ENCODE peak calls at places on chromosomes 5 and 9, in eight cellular contexts. D is CD8-positive, alpha-beta T cell; I is choroid plexus epithelial cell; Q is heart right ventricle; E is cardiac muscle cell; S is right atrium auricular region; O is astrocyte of the spinal cord; U is esophagus squamous epithelium. L is an unnamed sample.

GRCh38 chr5:6448622-6449464 is at the start of gene UBE2QL1:
- DNase-seq in D (no peak), I (peak), Q (peak), E (no peak), S (no peak), O (peak), U (no peak), L (no peak)

GRCh38 chr5:150488519-150489357 is 19.2 kb upstream of the NDST1 start:
- DNase-seq in D (no peak), I (peak), Q (peak), E (peak), S (peak), O (peak), U (no peak), L (no peak)

GRCh38 chr9:2875218-2875977 is 31.5 kb upstream of the PUM3 start:
- DNase-seq in D (no peak), I (no peak), Q (no peak), E (no peak), S (no peak), O (no peak), U (no peak), L (no peak)

GRCh38 chr5:174307031-174307408 is 261.5 kb downstream of the NSG2 start:
- DNase-seq in D (no peak), I (no peak), Q (no peak), E (no peak), S (peak), O (no peak), U (no peak), L (no peak)

GRCh38 chr5:90518666-90519065 is 10.7 kb downstream of the LYSMD3 start:
- DNase-seq in D (no peak), I (peak), Q (no peak), E (no peak), S (no peak), O (no peak), U (no peak), L (no peak)

GRCh38 chr5:52339285-52339684 is 448.4 kb upstream of the ITGA1 start:
- DNase-seq in D (no peak), I (no peak), Q (no peak), E (no peak), S (no peak), O (no peak), U (no peak), L (no peak)

GRCh38 chr9:124941689-124942561 is 1.0 kb upstream of the GOLGA1 start:
- DNase-seq in D (peak), I (peak), Q (peak), E (peak), S (peak), O (peak), U (peak), L (no peak)

GRCh38 chr5:163846512-163846911 is 341.1 kb downstream of the MAT2B start:
- DNase-seq in D (no peak), I (peak), Q (no peak), E (peak), S (no peak), O (peak), U (no peak), L (no peak)

GRCh38 chr5:159156426-159156835 is 52.9 kb downstream of the RNF145 start:
- DNase-seq in D (no peak), I (no peak), Q (no peak), E (no peak), S (no peak), O (no peak), U (no peak), L (no peak)

GRCh38 chr9:81759680-81760215 is 70.4 kb upstream of the TLE1 start:
- DNase-seq in D (no peak), I (peak), Q (no peak), E (peak), S (peak), O (peak), U (no peak), L (no peak)

GRCh38 chr9:36543916-36544315 is 28.8 kb upstream of the MELK start:
- DNase-seq in D (no peak), I (no peak), Q (no peak), E (peak), S (no peak), O (peak), U (no peak), L (no peak)

DNA sequence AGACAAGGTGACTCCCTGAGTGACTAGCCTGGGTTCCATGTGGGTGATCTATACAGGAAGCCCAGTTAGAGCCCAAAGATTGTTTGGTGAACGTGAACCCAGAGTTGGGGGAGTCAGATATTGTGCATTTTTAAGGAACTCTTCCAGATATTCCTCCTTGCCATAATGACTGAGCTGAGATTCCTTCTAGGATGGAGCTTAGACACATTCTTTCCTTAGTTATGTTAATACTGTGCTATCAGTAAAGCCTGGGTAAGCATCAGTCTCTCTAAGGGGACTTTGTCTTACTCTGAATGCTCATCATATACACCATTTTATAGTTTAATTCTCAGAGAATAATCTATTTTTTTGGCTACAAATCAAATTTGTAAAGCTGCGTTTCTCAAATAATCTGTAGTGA is 68.1 kb downstream of the FOXB2 start:
- DNase-seq in D (no peak), I (no peak), Q (no peak), E (no peak), S (no peak), O (no peak), U (no peak), L (no peak)
- TF ChIP-seq CTCF in D (no peak), I (no peak), Q (no peak), E (no peak), S (no peak), O (no peak), U (no peak), L (no peak)

GRCh38 chr5:38518341-38518740 is 38.1 kb downstream of the LIFR start:
- DNase-seq in D (no peak), I (no peak), Q (no peak), E (no peak), S (no peak), O (no peak), U (no peak), L (no peak)

GRCh38 chr5:38519476-38519875 is 37.0 kb downstream of the LIFR start:
- DNase-seq in D (no peak), I (no peak), Q (no peak), E (no peak), S (no peak), O (no peak), U (no peak), L (no peak)

GRCh38 chr5:38515081-38515480 is 41.4 kb downstream of the LIFR start:
- DNase-seq in D (no peak), I (no peak), Q (no peak), E (no peak), S (no peak), O (no peak), U (no peak), L (no peak)

DNA sequence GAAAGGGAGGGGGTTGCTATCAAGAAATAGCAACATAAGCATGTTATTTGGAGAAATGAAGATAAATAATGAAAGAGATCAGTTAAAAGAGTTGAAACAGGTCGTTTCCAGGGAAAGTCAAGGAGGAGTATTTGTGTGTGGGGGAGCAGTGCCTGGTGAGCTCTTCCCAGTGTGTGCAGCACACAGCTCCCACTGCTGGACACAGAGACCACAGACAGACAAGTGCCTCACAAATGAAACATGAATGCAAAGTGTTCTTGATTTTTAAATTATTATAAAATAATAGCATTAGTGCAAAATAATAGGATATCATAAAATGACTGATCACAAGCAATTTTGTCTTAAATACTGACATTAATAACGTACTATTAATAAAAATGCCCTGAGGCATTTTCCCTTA is 40.8 kb downstream of the LIFR start:
- DNase-seq in D (no peak), I (peak), Q (no peak), E (peak), S (no peak), O (no peak), U (no peak), L (no peak)
- TF ChIP-seq CTCF in D (no peak), I (peak), Q (peak), E (peak), S (peak), O (peak), U (no peak), L (no peak)

DNA sequence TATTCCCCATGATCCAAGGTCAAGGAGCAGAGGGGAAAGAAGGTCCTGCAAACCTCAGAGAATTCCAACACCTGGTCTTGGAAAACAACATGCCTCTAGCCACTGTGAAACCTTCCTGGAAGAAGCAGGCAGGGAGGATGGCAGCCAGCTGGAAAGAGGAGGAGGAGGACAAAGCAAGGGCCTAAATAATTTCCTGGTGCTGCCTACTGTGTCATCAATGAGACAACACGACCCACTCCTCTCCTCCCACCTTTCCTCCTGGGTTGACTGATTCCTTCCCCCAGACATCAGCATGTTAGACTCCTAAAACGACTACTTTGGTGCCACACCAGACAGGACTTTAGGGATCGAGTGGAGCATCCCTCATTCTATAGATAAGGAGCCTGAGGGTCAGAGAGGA is 78.8 kb downstream of the KLHL3 start:
- DNase-seq in D (no peak), I (no peak), Q (no peak), E (no peak), S (no peak), O (no peak), U (no peak), L (no peak)
- TF ChIP-seq CTCF in D (no peak), I (no peak), Q (no peak), E (no peak), S (no peak), O (no peak), U (no peak), L (no peak)

GRCh38 chr5:104793452-104794120 is 1231.0 kb upstream of the NUDT12 start:
- DNase-seq in D (no peak), I (no peak), Q (no peak), E (no peak), S (no peak), O (no peak), U (no peak), L (no peak)

GRCh38 chr5:104793031-104793430 is 1230.4 kb upstream of the NUDT12 start:
- DNase-seq in D (no peak), I (peak), Q (no peak), E (peak), S (no peak), O (peak), U (no peak), L (no peak)
- TF ChIP-seq CTCF in D (no peak), I (no peak), Q (no peak), E (no peak), S (no peak), O (no peak), U (no peak), L (no peak)

GRCh38 chr5:115841382-115842088 is at the start of the genes AP3S1 and ATG12:
- DNase-seq in D (peak), I (peak), Q (peak), E (peak), S (peak), O (peak), U (peak), L (peak)

GRCh38 chr5:115843444-115844130 is 1.9 kb downstream of the AP3S1 start:
- DNase-seq in D (no peak), I (no peak), Q (no peak), E (no peak), S (no peak), O (no peak), U (no peak), L (no peak)

GRCh38 chr5:115840825-115841224 is 540 bp downstream of the ATG12 start:
- DNase-seq in D (no peak), I (no peak), Q (no peak), E (no peak), S (no peak), O (no peak), U (no peak), L (no peak)

GRCh38 chr5:115842952-115843351 is 1.2 kb downstream of the AP3S1 start:
- DNase-seq in D (no peak), I (no peak), Q (no peak), E (no peak), S (no peak), O (peak), U (no peak), L (no peak)

GRCh38 chr5:115842089-115842881 is 550 bp downstream of the AP3S1 start:
- DNase-seq in D (no peak), I (no peak), Q (no peak), E (no peak), S (no peak), O (peak), U (no peak), L (no peak)
- TF ChIP-seq CTCF in D (no peak), I (no peak), Q (peak), E (peak), S (no peak), O (no peak), U (peak), L (no peak)

GRCh38 chr5:135289651-135290050 is 109.4 kb downstream of the MACROH2A1 start:
- DNase-seq in D (no peak), I (no peak), Q (no peak), E (no peak), S (no peak), O (no peak), U (no peak), L (no peak)
- TF ChIP-seq CTCF in D (no peak), I (no peak), Q (no peak), E (no peak), S (no peak), O (no peak), U (no peak), L (no peak)

GRCh38 chr5:67887648-67888047 is 327.9 kb upstream of the PIK3R1 start:
- DNase-seq in D (no peak), I (no peak), Q (no peak), E (no peak), S (no peak), O (no peak), U (no peak), L (no peak)

GRCh38 chr5:67880876-67881275 is 334.7 kb upstream of the PIK3R1 start:
- DNase-seq in D (no peak), I (no peak), Q (no peak), E (no peak), S (no peak), O (no peak), U (no peak), L (no peak)

DNA sequence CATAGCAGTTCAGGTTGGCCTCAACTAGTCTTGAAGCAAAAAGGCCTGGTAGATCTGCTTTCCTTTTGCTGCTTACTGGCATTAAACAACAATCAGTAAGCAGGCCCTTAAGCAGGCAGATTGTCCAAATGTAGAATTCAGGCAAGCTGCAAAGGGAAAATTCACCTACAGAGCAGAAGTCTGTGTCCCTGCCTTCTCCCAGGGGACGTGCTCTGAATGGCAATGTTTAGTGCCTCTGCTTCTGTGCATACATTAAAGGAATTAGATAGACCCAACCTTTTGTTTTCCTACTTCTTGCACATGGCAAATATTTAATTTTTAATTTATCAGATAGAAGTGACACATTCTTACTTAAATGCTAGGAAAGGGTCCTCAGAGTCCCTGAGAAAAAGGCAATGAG is 328.8 kb upstream of the PIK3R1 start:
- DNase-seq in D (no peak), I (no peak), Q (no peak), E (no peak), S (no peak), O (no peak), U (no peak), L (no peak)
- TF ChIP-seq CTCF in D (no peak), I (no peak), Q (no peak), E (no peak), S (no peak), O (no peak), U (no peak), L (no peak)

GRCh38 chr9:83992407-83992806 is 11.8 kb downstream of the RMI1 start:
- DNase-seq in D (no peak), I (peak), Q (no peak), E (no peak), S (no peak), O (no peak), U (no peak), L (no peak)
- TF ChIP-seq CTCF in D (no peak), I (peak), Q (no peak), E (no peak), S (no peak), O (no peak), U (no peak), L (no peak)

DNA sequence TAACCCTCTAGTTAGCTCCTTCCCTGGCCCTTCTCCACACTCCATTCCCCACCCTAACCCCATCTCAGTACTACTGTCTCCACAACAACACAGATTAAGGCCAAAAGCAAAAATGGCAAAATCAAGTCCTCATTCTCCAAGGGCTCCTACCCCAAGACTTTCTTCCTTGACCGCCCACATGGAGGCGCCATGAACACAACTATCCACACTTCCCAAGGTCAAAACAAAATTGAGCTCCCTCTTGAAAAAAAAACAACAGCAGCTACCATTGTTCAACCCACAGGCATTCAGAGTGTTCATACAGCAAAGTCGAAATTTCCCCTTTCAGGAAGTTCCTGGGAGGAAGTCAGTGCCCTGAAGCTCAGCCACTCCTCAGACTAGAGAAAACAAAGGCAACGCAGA is 54.4 kb downstream of the GNAQ start:
- DNase-seq in D (peak), I (peak), Q (peak), E (peak), S (peak), O (peak), U (no peak), L (no peak)
- TF ChIP-seq CTCF in D (no peak), I (peak), Q (peak), E (peak), S (no peak), O (peak), U (peak), L (no peak)